ENCODE peak calls at places on chromosomes 4 and X, in ten cellular contexts. C, V, K, M, E, N, T, X, D and J are unnamed samples.

GRCh38 chr4:123505457-123506310 is 109.1 kb downstream of the SPRY1 start:
- DNase-seq in C (no peak), V (peak), K (peak), M (peak), E (peak), N (no peak), T (no peak), X (peak), D (peak), J (peak)

GRCh38 chr4:121307441-121308327 is 73.1 kb downstream of the QRFPR start:
- DNase-seq in C (peak), V (peak), K (peak), M (peak), E (no peak), N (peak), T (peak), X (peak), D (peak), J (no peak)

GRCh38 chrX:23694606-23695005 is 27.3 kb downstream of the PRDX4 start:
- DNase-seq in C (peak), V (peak), K (peak), M (peak), E (peak), N (no peak), T (peak), X (peak), D (peak), J (peak)

GRCh38 chr4:96154676-96155075 is 314.8 kb downstream of the PDHA2 start:
- DNase-seq in C (no peak), V (no peak), K (no peak), M (no peak), E (no peak), N (no peak), T (no peak), X (peak), D (no peak), J (no peak)

GRCh38 chr4:82786004-82786400 is 12.6 kb downstream of the SCD5 start:
- DNase-seq in C (no peak), V (no peak), K (no peak), M (no peak), E (no peak), N (no peak), T (no peak), X (no peak), D (no peak), J (no peak)

GRCh38 chr4:127624176-127624575 is 8.6 kb upstream of the INTU start:
- DNase-seq in C (no peak), V (no peak), K (no peak), M (no peak), E (no peak), N (no peak), T (no peak), X (no peak), D (no peak), J (no peak)

GRCh38 chr4:177229331-177229730 is 80.3 kb upstream of the NEIL3 start:
- DNase-seq in C (peak), V (no peak), K (no peak), M (no peak), E (no peak), N (no peak), T (no peak), X (peak), D (peak), J (no peak)

GRCh38 chr4:71355971-71356370 is 17.2 kb downstream of the SLC4A4 start:
- DNase-seq in C (no peak), V (no peak), K (no peak), M (no peak), E (no peak), N (no peak), T (no peak), X (no peak), D (no peak), J (no peak)

GRCh38 chr4:52956691-52957090 is 94.6 kb downstream of the RASL11B start:
- DNase-seq in C (no peak), V (no peak), K (no peak), M (no peak), E (no peak), N (no peak), T (no peak), X (peak), D (no peak), J (no peak)

GRCh38 chrX:119984652-119985051 is 41.1 kb upstream of the NKAP start:
- DNase-seq in C (no peak), V (no peak), K (no peak), M (no peak), E (no peak), N (no peak), T (no peak), X (no peak), D (no peak), J (no peak)

GRCh38 chr4:2742081-2742822 is 13.9 kb downstream of the TNIP2 start:
- DNase-seq in C (no peak), V (no peak), K (no peak), M (no peak), E (peak), N (no peak), T (no peak), X (no peak), D (no peak), J (no peak)

GRCh38 chr4:112840061-112840460 is 203.1 kb downstream of the LARP7 start:
- DNase-seq in C (no peak), V (no peak), K (no peak), M (no peak), E (no peak), N (no peak), T (no peak), X (peak), D (no peak), J (no peak)

GRCh38 chrX:49932786-49933185 is 10.4 kb downstream of the CLCN5 start:
- DNase-seq in C (no peak), V (no peak), K (no peak), M (no peak), E (no peak), N (no peak), T (no peak), X (no peak), D (no peak), J (no peak)

GRCh38 chrX:151902813-151903591 is 9.7 kb upstream of the MAGEA4 start:
- DNase-seq in C (no peak), V (no peak), K (no peak), M (no peak), E (peak), N (peak), T (no peak), X (peak), D (peak), J (no peak)

GRCh38 chrX:138925330-138925729 is 213.8 kb upstream of the FGF13 start:
- DNase-seq in C (no peak), V (no peak), K (no peak), M (no peak), E (no peak), N (no peak), T (no peak), X (peak), D (no peak), J (peak)

GRCh38 chrX:1911401-1912131 is 296.7 kb downstream of the ASMT start:
- DNase-seq in C (no peak), V (no peak), K (no peak), M (no peak), E (no peak), N (no peak), T (no peak), X (no peak), D (no peak), J (no peak)

GRCh38 chr4:25484243-25484721 is 107.2 kb downstream of the ANAPC4 start:
- DNase-seq in C (no peak), V (no peak), K (no peak), M (no peak), E (no peak), N (no peak), T (no peak), X (no peak), D (no peak), J (no peak)

GRCh38 chr4:8294036-8294435 is 24.5 kb downstream of the HTRA3 start:
- DNase-seq in C (no peak), V (no peak), K (no peak), M (no peak), E (no peak), N (no peak), T (no peak), X (no peak), D (no peak), J (no peak)

GRCh38 chr4:180799798-180800197 is 1443.4 kb upstream of the TENM3 start:
- DNase-seq in C (no peak), V (no peak), K (no peak), M (no peak), E (no peak), N (no peak), T (no peak), X (no peak), D (no peak), J (no peak)

GRCh38 chr4:78693777-78694456 is 82.2 kb upstream of the BMP2K start:
- DNase-seq in C (no peak), V (no peak), K (no peak), M (no peak), E (no peak), N (no peak), T (no peak), X (no peak), D (no peak), J (no peak)

GRCh38 chr4:98262431-98262830 is 1.2 kb downstream of the RAP1GDS1 start:
- DNase-seq in C (peak), V (no peak), K (no peak), M (no peak), E (no peak), N (no peak), T (no peak), X (no peak), D (peak), J (peak)

GRCh38 chr4:126890994-126891393 is 741.8 kb upstream of the INTU start:
- DNase-seq in C (peak), V (no peak), K (no peak), M (no peak), E (no peak), N (no peak), T (no peak), X (peak), D (no peak), J (no peak)

GRCh38 chr4:39975488-39976089 is 2.1 kb downstream of the PDS5A start:
- DNase-seq in C (no peak), V (no peak), K (no peak), M (no peak), E (no peak), N (no peak), T (no peak), X (peak), D (no peak), J (no peak)

GRCh38 chrX:3663576-3664290 is 49.7 kb downstream of the PRKX start:
- DNase-seq in C (no peak), V (no peak), K (no peak), M (no peak), E (peak), N (no peak), T (no peak), X (no peak), D (no peak), J (no peak)

GRCh38 chrX:133745361-133745760 is 240.0 kb downstream of the GPC3 start:
- DNase-seq in C (peak), V (no peak), K (peak), M (peak), E (no peak), N (no peak), T (no peak), X (no peak), D (no peak), J (no peak)

GRCh38 chrX:13778916-13779315 is 38.0 kb downstream of the GPM6B start:
- DNase-seq in C (peak), V (no peak), K (no peak), M (no peak), E (no peak), N (no peak), T (no peak), X (peak), D (peak), J (no peak)